ENCODE peak calls at places on chromosomes 2 and 18, in seven cellular contexts. One of them, this sample, is unnamed.
A peak's percentile ranks its signal among the peaks of the same experiment; 100 is the strongest.

GRCh38 chr2:161136696-161137324 is 23.4 kb upstream of the TANK start:
- DNase-seq in OCI-LY7: peak; percentile 77
- DNase-seq in vagina: no peak
- DNase-seq in tibial nerve: no peak
- DNase-seq in body of pancreas: no peak
- DNase-seq in HCT116: peak; percentile 44
- DNase-seq in left ventricle myocardium inferior: no peak
- DNase-seq in this sample: peak; percentile 70

GRCh38 chr2:71787476-71788185 is 334.3 kb downstream of the DYSF start:
- DNase-seq in HCT116: no peak
- DNase-seq in left ventricle myocardium inferior: no peak
- DNase-seq in OCI-LY7: no peak
- DNase-seq in body of pancreas: no peak
- DNase-seq in vagina: no peak
- DNase-seq in tibial nerve: no peak
- DNase-seq in this sample: no peak

GRCh38 chr18:11176416-11176815 is 27.0 kb upstream of the PIEZO2 start:
- DNase-seq in left ventricle myocardium inferior: no peak
- DNase-seq in OCI-LY7: no peak
- DNase-seq in HCT116: no peak
- DNase-seq in vagina: no peak
- DNase-seq in body of pancreas: no peak
- DNase-seq in tibial nerve: no peak
- DNase-seq in this sample: no peak

GRCh38 chr2:73821669-73822068 is 7.1 kb upstream of the STAMBP start:
- DNase-seq in OCI-LY7: no peak
- DNase-seq in left ventricle myocardium inferior: no peak
- DNase-seq in vagina: no peak
- DNase-seq in HCT116: no peak
- DNase-seq in tibial nerve: no peak
- DNase-seq in body of pancreas: no peak
- DNase-seq in this sample: no peak

GRCh38 chr2:48558436-48558835 is 28.5 kb downstream of the STON1 start:
- DNase-seq in body of pancreas: no peak
- DNase-seq in left ventricle myocardium inferior: no peak
- DNase-seq in tibial nerve: no peak
- DNase-seq in OCI-LY7: no peak
- DNase-seq in vagina: no peak
- DNase-seq in HCT116: no peak
- DNase-seq in this sample: no peak

GRCh38 chr18:75533954-75534353 is 106.5 kb upstream of the SMIM21 start:
- DNase-seq in body of pancreas: no peak
- DNase-seq in vagina: no peak
- DNase-seq in left ventricle myocardium inferior: no peak
- DNase-seq in tibial nerve: no peak
- DNase-seq in OCI-LY7: no peak
- DNase-seq in HCT116: no peak
- DNase-seq in this sample: no peak

GRCh38 chr2:60468390-60469085 is 84.9 kb downstream of the BCL11A start:
- DNase-seq in left ventricle myocardium inferior: no peak
- DNase-seq in tibial nerve: no peak
- DNase-seq in HCT116: no peak
- DNase-seq in body of pancreas: no peak
- DNase-seq in OCI-LY7: no peak
- DNase-seq in vagina: no peak
- DNase-seq in this sample: no peak

GRCh38 chr2:178796079-178796677 is 11.0 kb downstream of the TTN start:
- DNase-seq in body of pancreas: no peak
- DNase-seq in tibial nerve: no peak
- DNase-seq in vagina: no peak
- DNase-seq in left ventricle myocardium inferior: no peak
- DNase-seq in HCT116: peak; percentile 22
- DNase-seq in OCI-LY7: peak; percentile 41
- DNase-seq in this sample: peak; percentile 13

GRCh38 chr2:11163439-11164317 is 8.4 kb downstream of the SLC66A3 start:
- DNase-seq in tibial nerve: no peak
- DNase-seq in vagina: no peak
- DNase-seq in body of pancreas: no peak
- DNase-seq in HCT116: no peak
- DNase-seq in OCI-LY7: no peak
- DNase-seq in left ventricle myocardium inferior: no peak
- DNase-seq in this sample: no peak

GRCh38 chr2:59301466-59302402 is 1060.6 kb upstream of the FANCL start:
- DNase-seq in tibial nerve: no peak
- DNase-seq in OCI-LY7: peak; percentile 60
- DNase-seq in vagina: no peak
- DNase-seq in left ventricle myocardium inferior: no peak
- DNase-seq in HCT116: peak; percentile 15
- DNase-seq in body of pancreas: peak; percentile 51
- DNase-seq in this sample: peak; percentile 8

GRCh38 chr18:8116346-8117007 is 492.8 kb upstream of the RAB12 start:
- DNase-seq in tibial nerve: no peak
- DNase-seq in vagina: no peak
- DNase-seq in OCI-LY7: no peak
- DNase-seq in left ventricle myocardium inferior: no peak
- DNase-seq in HCT116: peak; percentile 35
- DNase-seq in body of pancreas: no peak
- DNase-seq in this sample: no peak

GRCh38 chr2:46073540-46074018 is 223.6 kb upstream of the EPAS1 start:
- DNase-seq in tibial nerve: no peak
- DNase-seq in OCI-LY7: no peak
- DNase-seq in body of pancreas: no peak
- DNase-seq in vagina: no peak
- DNase-seq in HCT116: peak; percentile 44
- DNase-seq in left ventricle myocardium inferior: no peak
- DNase-seq in this sample: no peak

GRCh38 chr2:136527560-136527959 is 237.8 kb upstream of the THSD7B start:
- DNase-seq in OCI-LY7: peak; percentile 44
- DNase-seq in body of pancreas: no peak
- DNase-seq in left ventricle myocardium inferior: no peak
- DNase-seq in HCT116: no peak
- DNase-seq in vagina: no peak
- DNase-seq in tibial nerve: no peak
- DNase-seq in this sample: peak; percentile 2

GRCh38 chr2:226763320-226763719 is 36.3 kb downstream of the IRS1 start:
- DNase-seq in vagina: no peak
- DNase-seq in tibial nerve: no peak
- DNase-seq in left ventricle myocardium inferior: no peak
- DNase-seq in OCI-LY7: no peak
- DNase-seq in HCT116: no peak
- DNase-seq in body of pancreas: no peak
- DNase-seq in this sample: no peak

GRCh38 chr2:229572434-229573338 is 141.7 kb downstream of the DNER start:
- DNase-seq in OCI-LY7: no peak
- DNase-seq in left ventricle myocardium inferior: no peak
- DNase-seq in vagina: no peak
- DNase-seq in body of pancreas: no peak
- DNase-seq in HCT116: no peak
- DNase-seq in tibial nerve: no peak
- DNase-seq in this sample: no peak

GRCh38 chr2:231931481-231931915 is 5.3 kb upstream of the NPPC start:
- DNase-seq in tibial nerve: no peak
- DNase-seq in OCI-LY7: no peak
- DNase-seq in vagina: peak; percentile 83
- DNase-seq in HCT116: no peak
- DNase-seq in left ventricle myocardium inferior: peak; percentile 46
- DNase-seq in body of pancreas: no peak
- DNase-seq in this sample: no peak

GRCh38 chr2:236167297-236168109 is 683 bp downstream of the GBX2 start:
- DNase-seq in OCI-LY7: no peak
- DNase-seq in tibial nerve: no peak
- DNase-seq in HCT116: no peak
- DNase-seq in body of pancreas: peak; percentile 23
- DNase-seq in vagina: no peak
- DNase-seq in left ventricle myocardium inferior: no peak
- DNase-seq in this sample: no peak

GRCh38 chr2:55138045-55138444 is 87.8 kb upstream of the RTN4 start:
- DNase-seq in left ventricle myocardium inferior: no peak
- DNase-seq in vagina: no peak
- DNase-seq in body of pancreas: no peak
- DNase-seq in HCT116: no peak
- DNase-seq in tibial nerve: no peak
- DNase-seq in OCI-LY7: no peak
- DNase-seq in this sample: no peak

GRCh38 chr2:27582129-27582694 is 630 bp upstream of the ZNF512 start:
- DNase-seq in tibial nerve: no peak
- DNase-seq in HCT116: no peak
- DNase-seq in vagina: peak; percentile 84
- DNase-seq in body of pancreas: no peak
- DNase-seq in left ventricle myocardium inferior: no peak
- DNase-seq in OCI-LY7: peak; percentile 4
- DNase-seq in this sample: no peak

GRCh38 chr18:48832961-48833700 is 117.6 kb downstream of the SMAD7 start:
- DNase-seq in vagina: peak; percentile 76
- DNase-seq in tibial nerve: no peak
- DNase-seq in left ventricle myocardium inferior: peak; percentile 39
- DNase-seq in OCI-LY7: no peak
- DNase-seq in body of pancreas: peak; percentile 34
- DNase-seq in HCT116: peak; percentile 84
- DNase-seq in this sample: no peak

GRCh38 chr2:64222942-64223511 is 78.8 kb upstream of the PELI1 start:
- DNase-seq in HCT116: no peak
- DNase-seq in left ventricle myocardium inferior: no peak
- DNase-seq in vagina: no peak
- DNase-seq in OCI-LY7: peak; percentile 45
- DNase-seq in tibial nerve: no peak
- DNase-seq in body of pancreas: no peak
- DNase-seq in this sample: no peak

GRCh38 chr2:33104726-33105125 is 158.0 kb downstream of the LTBP1 start:
- DNase-seq in tibial nerve: no peak
- DNase-seq in left ventricle myocardium inferior: no peak
- DNase-seq in vagina: no peak
- DNase-seq in body of pancreas: no peak
- DNase-seq in OCI-LY7: no peak
- DNase-seq in HCT116: peak; percentile 28
- DNase-seq in this sample: no peak

GRCh38 chr18:41206341-41206740 is 748.7 kb upstream of the PIK3C3 start:
- DNase-seq in vagina: no peak
- DNase-seq in OCI-LY7: no peak
- DNase-seq in body of pancreas: no peak
- DNase-seq in left ventricle myocardium inferior: no peak
- DNase-seq in HCT116: no peak
- DNase-seq in tibial nerve: no peak
- DNase-seq in this sample: no peak

GRCh38 chr2:38174646-38175096 is 98.7 kb upstream of the CYP1B1 start:
- DNase-seq in tibial nerve: no peak
- DNase-seq in vagina: no peak
- DNase-seq in HCT116: no peak
- DNase-seq in OCI-LY7: no peak
- DNase-seq in body of pancreas: peak; percentile 15
- DNase-seq in left ventricle myocardium inferior: no peak
- DNase-seq in this sample: no peak

GRCh38 chr2:128309341-128310093 is 9.2 kb downstream of the HS6ST1 start:
- DNase-seq in HCT116: no peak
- DNase-seq in tibial nerve: peak; percentile 56
- DNase-seq in vagina: no peak
- DNase-seq in left ventricle myocardium inferior: peak; percentile 50
- DNase-seq in OCI-LY7: no peak
- DNase-seq in body of pancreas: peak; percentile 89
- DNase-seq in this sample: no peak

GRCh38 chr2:170999654-171000053 is 70.6 kb downstream of the GORASP2 start:
- DNase-seq in OCI-LY7: no peak
- DNase-seq in vagina: no peak
- DNase-seq in HCT116: no peak
- DNase-seq in left ventricle myocardium inferior: no peak
- DNase-seq in body of pancreas: no peak
- DNase-seq in tibial nerve: no peak
- DNase-seq in this sample: no peak

GRCh38 chr2:120460511-120460910 is 114.6 kb downstream of the INHBB start:
- DNase-seq in HCT116: no peak
- DNase-seq in body of pancreas: no peak
- DNase-seq in left ventricle myocardium inferior: no peak
- DNase-seq in tibial nerve: no peak
- DNase-seq in OCI-LY7: no peak
- DNase-seq in vagina: no peak
- DNase-seq in this sample: no peak

GRCh38 chr18:8659609-8660242 is 45.6 kb upstream of the MTCL1 start:
- DNase-seq in body of pancreas: no peak
- DNase-seq in left ventricle myocardium inferior: no peak
- DNase-seq in tibial nerve: no peak
- DNase-seq in vagina: no peak
- DNase-seq in OCI-LY7: no peak
- DNase-seq in HCT116: no peak
- DNase-seq in this sample: no peak

GRCh38 chr2:230783101-230783500 is 70.5 kb downstream of the CAB39 start:
- DNase-seq in tibial nerve: no peak
- DNase-seq in vagina: no peak
- DNase-seq in body of pancreas: no peak
- DNase-seq in left ventricle myocardium inferior: no peak
- DNase-seq in HCT116: no peak
- DNase-seq in OCI-LY7: no peak
- DNase-seq in this sample: no peak
- H3K27ac ChIP-seq in tibial nerve: no peak overlapping the region
- H3K27ac ChIP-seq in vagina: no peak overlapping the region
- H3K27ac ChIP-seq in body of pancreas: no peak overlapping the region
- H3K27ac ChIP-seq in left ventricle myocardium inferior: peak overlapping the region; percentile 71
- H3K27ac ChIP-seq in HCT116: peak overlapping the region; percentile 69
- H3K27ac ChIP-seq in OCI-LY7: no peak overlapping the region
- H3K27ac ChIP-seq in this sample: no peak overlapping the region

GRCh38 chr2:204846471-204846870 is 301.2 kb downstream of the PARD3B start:
- DNase-seq in body of pancreas: no peak
- DNase-seq in tibial nerve: no peak
- DNase-seq in left ventricle myocardium inferior: no peak
- DNase-seq in HCT116: no peak
- DNase-seq in vagina: no peak
- DNase-seq in OCI-LY7: no peak
- DNase-seq in this sample: no peak
- H3K9me3 ChIP-seq in body of pancreas: no peaks in the 10 kb centered on the region
- H3K9me3 ChIP-seq in tibial nerve: no peaks in the 10 kb centered on the region
- H3K9me3 ChIP-seq in left ventricle myocardium inferior: no peaks in the 10 kb centered on the region
- H3K9me3 ChIP-seq in HCT116: no peaks in the 10 kb centered on the region
- H3K9me3 ChIP-seq in vagina: no peaks in the 10 kb centered on the region
- H3K9me3 ChIP-seq in OCI-LY7: no peaks in the 10 kb centered on the region
- H3K9me3 ChIP-seq in this sample: no peaks in the 10 kb centered on the region

GRCh38 chr2:237181844-237182243 is 96.2 kb downstream of the COPS8 start:
- DNase-seq in vagina: peak; percentile 93
- DNase-seq in left ventricle myocardium inferior: no peak
- DNase-seq in HCT116: peak; percentile 26
- DNase-seq in tibial nerve: no peak
- DNase-seq in body of pancreas: no peak
- DNase-seq in OCI-LY7: no peak
- DNase-seq in this sample: no peak
- H3K27ac ChIP-seq in vagina: peak overlapping the region; percentile 75
- H3K27ac ChIP-seq in left ventricle myocardium inferior: peak overlapping the region; percentile 67
- H3K27ac ChIP-seq in HCT116: no peak overlapping the region
- H3K27ac ChIP-seq in tibial nerve: peak overlapping the region; percentile 54
- H3K27ac ChIP-seq in body of pancreas: no peak overlapping the region
- H3K27ac ChIP-seq in OCI-LY7: no peak overlapping the region
- H3K27ac ChIP-seq in this sample: no peak overlapping the region

GRCh38 chr18:6069103-6069502 is 173.8 kb upstream of the TMEM200C start:
- DNase-seq in HCT116: no peak
- DNase-seq in body of pancreas: no peak
- DNase-seq in tibial nerve: no peak
- DNase-seq in OCI-LY7: no peak
- DNase-seq in vagina: no peak
- DNase-seq in left ventricle myocardium inferior: no peak
- DNase-seq in this sample: no peak

DNA sequence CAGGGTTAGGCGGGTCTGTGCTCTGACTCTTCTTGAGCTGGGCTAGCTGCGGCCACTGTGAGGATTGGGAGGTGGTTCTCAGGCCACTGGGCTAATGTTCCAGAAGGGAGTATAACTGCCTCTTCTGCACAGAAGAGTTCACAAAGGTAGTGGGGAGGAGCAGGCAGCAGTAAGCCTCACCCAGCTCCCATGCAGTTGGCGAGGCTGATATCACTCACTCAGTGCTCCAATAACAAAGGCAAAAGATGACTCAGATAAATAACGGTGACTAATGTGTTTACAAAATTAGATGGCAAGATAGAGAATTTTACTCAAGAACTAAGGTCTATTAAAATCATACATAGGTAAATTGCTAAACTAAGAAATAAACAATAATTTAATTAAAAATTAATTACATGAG is 174.2 kb upstream of the TMEM200C start:
- DNase-seq in left ventricle myocardium inferior: no peak
- DNase-seq in tibial nerve: no peak
- DNase-seq in OCI-LY7: no peak
- DNase-seq in body of pancreas: no peak
- DNase-seq in HCT116: no peak
- DNase-seq in vagina: no peak
- DNase-seq in this sample: no peak
- H3K9me3 ChIP-seq in left ventricle myocardium inferior: peaks cover 2% of the 10 kb centered on the region
- H3K9me3 ChIP-seq in tibial nerve: no peaks in the 10 kb centered on the region
- H3K9me3 ChIP-seq in OCI-LY7: no peaks in the 10 kb centered on the region
- H3K9me3 ChIP-seq in body of pancreas: no peaks in the 10 kb centered on the region
- H3K9me3 ChIP-seq in HCT116: peaks cover 9% of the 10 kb centered on the region
- H3K9me3 ChIP-seq in vagina: no peaks in the 10 kb centered on the region
- H3K9me3 ChIP-seq in this sample: no peaks in the 10 kb centered on the region